ENCODE peak calls at places on chromosome 7, in six cellular contexts. H is mesenchymal stem cell, G is fibroblast of lung, Z is GM23338, C is neural progenitor cell, D is osteoblast. W is an unnamed sample.

GRCh38 chr7:43569424-43569823 is 13.5 kb upstream of the STK17A start:
- DNase-seq in D (peak; percentile 69), H (peak; percentile 79), G (peak; percentile 71), C (no peak), Z (no peak), W (peak; percentile 95)

GRCh38 chr7:13179011-13179574 is 491.7 kb downstream of the ARL4A start:
- DNase-seq in D (no peak), Z (no peak), G (peak; percentile 19), C (peak; percentile 4), H (no peak), W (no peak)

GRCh38 chr7:90726623-90727022 is 130.5 kb downstream of the CDK14 start:
- DNase-seq in Z (no peak), C (peak; percentile 59), G (peak; percentile 62), D (peak; percentile 69), H (peak; percentile 72), W (peak; percentile 62)

GRCh38 chr7:40147371-40148246 is 12.8 kb downstream of the SUGCT start:
- DNase-seq in D (no peak), H (peak; percentile 4), G (no peak), C (peak; percentile 31), Z (peak; percentile 49), W (peak; percentile 63)

GRCh38 chr7:11228515-11228914 is 254.8 kb downstream of the PHF14 start:
- DNase-seq in C (no peak), D (no peak), H (peak; percentile 65), G (peak; percentile 81), Z (no peak), W (no peak)

GRCh38 chr7:74579800-74580685 is 77.5 kb upstream of the GTF2I start:
- DNase-seq in H (peak; percentile 65), D (peak; percentile 87), Z (no peak), G (peak; percentile 60), C (no peak), W (no peak)

GRCh38 chr7:6375346-6376101 is 72.2 kb downstream of the DAGLB start:
- DNase-seq in G (peak; percentile 52), D (peak; percentile 67), Z (peak; percentile 43), H (peak; percentile 70), C (peak; percentile 45), W (peak; percentile 36)

GRCh38 chr7:5672468-5672867 is 109.0 kb downstream of the RNF216 start:
- DNase-seq in Z (no peak), D (peak; percentile 44), C (no peak), H (no peak), G (no peak), W (no peak)

GRCh38 chr7:102436123-102436522 is 2.7 kb downstream of the ORAI2 start:
- DNase-seq in D (peak; percentile 65), C (no peak), H (no peak), G (no peak), Z (no peak), W (no peak)

GRCh38 chr7:1586126-1586826 is 16.4 kb upstream of the PSMG3 start:
- DNase-seq in H (no peak), Z (no peak), G (no peak), C (peak; percentile 56), D (peak; percentile 46), W (no peak)

GRCh38 chr7:85055906-85056305 is 130.9 kb downstream of the SEMA3D start:
- DNase-seq in H (no peak), G (no peak), D (no peak), Z (no peak), C (no peak), W (no peak)

GRCh38 chr7:34109936-34110626 is 204.7 kb downstream of the BMPER start:
- DNase-seq in G (no peak), H (no peak), D (peak; percentile 35), Z (no peak), C (no peak), W (no peak)

GRCh38 chr7:104328308-104328969 is at the start of gene LHFPL3:
- DNase-seq in G (no peak), Z (peak; percentile 74), C (peak; percentile 72), D (peak; percentile 39), H (no peak), W (no peak)

GRCh38 chr7:50865450-50865849 is 82.8 kb upstream of the GRB10 start:
- DNase-seq in D (no peak), C (no peak), G (no peak), H (no peak), Z (no peak), W (no peak)

GRCh38 chr7:157024716-157025115 is 14.3 kb upstream of the MNX1 start:
- DNase-seq in Z (no peak), C (no peak), G (no peak), D (no peak), H (no peak), W (no peak)

GRCh38 chr7:157022681-157023588 is 12.5 kb upstream of the MNX1 start:
- DNase-seq in C (peak; percentile 67), H (no peak), D (peak; percentile 85), Z (peak; percentile 62), G (no peak), W (no peak)

GRCh38 chr7:157021893-157022680 is 11.6 kb upstream of the MNX1 start:
- DNase-seq in D (peak; percentile 70), C (peak; percentile 42), Z (peak; percentile 53), G (no peak), H (no peak), W (no peak)

GRCh38 chr7:157021071-157021891 is 10.8 kb upstream of the MNX1 start:
- DNase-seq in Z (peak; percentile 60), D (peak; percentile 56), G (no peak), H (no peak), C (peak; percentile 74), W (no peak)

DNA sequence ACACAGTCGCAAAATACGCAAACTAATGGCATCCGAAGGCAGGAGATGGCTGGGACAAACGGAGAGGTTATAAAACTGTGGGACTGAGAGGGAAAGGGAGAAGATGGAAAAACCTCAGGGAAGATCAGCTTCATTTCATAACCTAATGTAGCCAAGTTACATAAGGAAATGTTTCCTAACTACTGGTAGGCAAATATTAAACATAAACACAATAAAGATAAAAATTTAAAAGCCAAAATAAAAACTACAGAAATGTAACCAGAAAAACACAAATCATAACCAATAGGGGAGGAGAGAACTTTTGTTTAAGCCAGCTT is 13.1 kb upstream of the MNX1 start:
- DNase-seq in Z (no peak), G (no peak), D (peak; percentile 65), C (no peak), H (no peak), W (no peak)
- H3K27me3 ChIP-seq in Z (peaks cover 90% of the 10 kb centered on the region), G (peaks cover 66% of the 10 kb centered on the region), D (peaks cover 89% of the 10 kb centered on the region), C (peaks cover 100% of the 10 kb centered on the region), H (peaks cover 77% of the 10 kb centered on the region), W (peaks cover 78% of the 10 kb centered on the region)

GRCh38 chr7:30752979-30753378 is 1.0 kb downstream of the INMT start:
- DNase-seq in C (no peak), G (peak; percentile 69), Z (no peak), H (no peak), D (no peak), W (peak; percentile 17)

GRCh38 chr7:30750574-30751256 is 1.2 kb upstream of the INMT start:
- DNase-seq in C (no peak), Z (no peak), G (peak; percentile 99), H (peak; percentile 96), D (peak; percentile 91), W (peak; percentile 91)

GRCh38 chr7:30751257-30751650 is 681 bp upstream of the INMT start:
- DNase-seq in C (no peak), G (no peak), D (peak; percentile 90), Z (no peak), H (no peak), W (no peak)

GRCh38 chr7:30751696-30752273 is at the start of gene INMT:
- DNase-seq in H (peak; percentile 30), Z (no peak), G (no peak), C (no peak), D (no peak), W (no peak)

DNA sequence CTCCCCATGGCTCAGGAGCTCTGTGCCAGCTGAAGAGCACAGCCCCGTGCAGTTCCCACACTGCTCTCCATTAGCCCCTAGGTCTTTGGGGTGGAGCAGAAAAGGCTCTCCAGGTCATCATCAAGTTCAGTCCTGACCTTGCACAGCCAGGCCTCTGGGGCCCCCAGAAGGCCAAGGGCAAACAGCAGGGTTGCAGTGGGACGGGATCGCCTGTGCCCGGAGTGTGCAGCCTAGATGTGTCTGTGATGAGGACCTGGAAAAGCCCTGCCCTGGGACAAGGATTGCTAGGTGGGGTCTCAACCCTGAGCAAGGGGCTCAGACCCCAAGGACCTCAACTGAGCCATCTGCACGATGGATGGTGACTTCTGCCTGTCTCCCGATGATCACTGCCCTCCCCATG is 549 bp downstream of the INMT start:
- DNase-seq in G (no peak), C (no peak), H (no peak), Z (no peak), D (no peak), W (no peak)
- H2AFZ ChIP-seq in G (no peak overlapping the region), C (no peak overlapping the region), H (no peak overlapping the region), Z (no peak overlapping the region), D (no peak overlapping the region), W (no peak overlapping the region)

GRCh38 chr7:151816562-151817314 is 60.2 kb downstream of the PRKAG2 start:
- DNase-seq in D (peak; percentile 8), G (no peak), C (no peak), H (no peak), Z (no peak), W (no peak)
- H3K27me3 ChIP-seq in D (peaks cover 30% of the 10 kb centered on the region), G (peaks cover 2% of the 10 kb centered on the region), C (peaks cover 33% of the 10 kb centered on the region), H (peaks cover 55% of the 10 kb centered on the region), Z (no peaks in the 10 kb centered on the region), W (peaks cover 9% of the 10 kb centered on the region)

GRCh38 chr7:155282671-155283070 is 15.0 kb upstream of the INSIG1 start:
- DNase-seq in C (no peak), Z (no peak), D (peak; percentile 25), G (no peak), H (no peak), W (no peak)

GRCh38 chr7:155281411-155281969 is 16.2 kb upstream of the INSIG1 start:
- DNase-seq in C (no peak), Z (no peak), H (no peak), D (peak; percentile 63), G (no peak), W (no peak)

GRCh38 chr7:155278921-155279320 is 18.8 kb upstream of the INSIG1 start:
- DNase-seq in Z (no peak), H (no peak), D (no peak), G (no peak), C (no peak), W (no peak)

GRCh38 chr7:155279787-155280445 is 17.8 kb upstream of the INSIG1 start:
- DNase-seq in C (no peak), D (no peak), Z (no peak), H (no peak), G (no peak), W (no peak)

DNA sequence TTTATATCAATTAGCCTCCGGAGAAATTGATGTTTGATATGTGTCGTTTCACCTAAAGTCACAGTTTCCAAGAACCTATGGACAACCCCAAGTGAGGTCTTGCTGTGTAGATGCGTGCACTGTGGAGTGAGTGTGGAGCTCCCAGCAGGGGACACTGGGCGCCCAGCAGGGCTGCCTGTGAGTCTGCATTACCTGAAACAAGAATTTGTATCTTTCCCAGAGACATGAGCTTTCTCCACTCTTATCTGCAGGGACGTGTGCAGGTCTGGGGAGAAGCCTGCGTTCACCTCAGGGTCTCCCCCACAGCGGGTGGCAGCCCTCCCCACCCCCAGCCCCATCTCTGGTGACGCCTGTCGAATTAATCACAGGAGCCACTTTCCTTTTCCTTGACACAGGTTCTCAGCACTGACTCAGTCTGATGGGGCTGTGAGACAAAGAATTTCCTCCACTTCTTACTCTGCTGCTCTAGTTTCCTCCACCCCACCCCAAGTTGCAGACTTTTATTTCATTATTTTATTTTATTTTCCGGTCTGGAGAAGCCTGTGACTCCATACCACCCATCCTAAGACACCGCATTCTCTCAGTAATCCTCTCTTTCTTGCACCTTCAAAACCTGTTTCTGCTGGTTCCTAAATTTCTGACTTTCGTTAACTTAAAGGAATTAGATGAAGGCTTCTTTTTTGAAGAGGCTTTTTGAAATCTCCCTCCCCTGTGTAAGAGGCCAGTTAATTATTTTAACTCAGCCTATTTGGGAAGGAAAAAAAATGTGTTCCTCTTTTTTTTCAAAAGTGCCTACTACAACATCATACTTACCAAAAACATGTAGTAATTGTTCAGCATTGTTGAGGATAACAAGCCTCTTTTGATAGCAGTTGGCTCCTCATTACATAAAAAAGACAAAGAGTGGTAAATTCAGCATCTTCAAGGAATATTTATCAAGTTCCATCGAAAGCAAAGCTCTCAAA is 16.9 kb upstream of the INSIG1 start:
- DNase-seq in H (no peak), Z (no peak), D (peak; percentile 66), G (no peak), C (no peak), W (no peak)
- H2AFZ ChIP-seq in H (no peak overlapping the region), Z (peak overlapping the region; percentile 28), D (no peak overlapping the region), G (no peak overlapping the region), C (peak overlapping the region; percentile 63), W (no peak overlapping the region)

W was measured in astrocyte.